ENCODE peak calls at places on chromosomes 6 and 20, in four cellular contexts. H is GM12878, R is HepG2, F is K562. O is an unnamed sample.

GRCh38 chr6:166529571-166529970 is 56.9 kb downstream of the RAMACL start:
- DNase-seq in F (no peak), H (no peak), R (no peak), O (no peak)

GRCh38 chr6:113449051-113449450 is 408.1 kb upstream of the MARCKS start:
- DNase-seq in H (no peak), R (no peak), F (no peak), O (no peak)

GRCh38 chr6:89411269-89412070 is 603 bp downstream of the RRAGD start:
- DNase-seq in H (no peak), F (peak; percentile 23), R (no peak), O (peak; percentile 50)

GRCh38 chr6:32105433-32105832 is 3.7 kb downstream of the TNXB start:
- DNase-seq in H (no peak), F (no peak), R (no peak), O (no peak)

GRCh38 chr6:6712258-6712978 is 123.9 kb downstream of the LY86 start:
- DNase-seq in H (no peak), F (peak; percentile 68), R (peak; percentile 83), O (no peak)

GRCh38 chr20:58690351-58690750 is 2.2 kb upstream of the NPEPL1 start:
- DNase-seq in R (no peak), F (no peak), H (no peak), O (no peak)

GRCh38 chr6:133436652-133437051 is 195.5 kb downstream of the EYA4 start:
- DNase-seq in F (no peak), H (no peak), R (no peak), O (no peak)

GRCh38 chr6:84667252-84668213 is 96.9 kb downstream of the TBX18 start:
- DNase-seq in R (no peak), F (no peak), H (no peak), O (no peak)

GRCh38 chr6:39143238-39143930 is 28.4 kb upstream of the SAYSD1 start:
- DNase-seq in H (no peak), R (no peak), F (no peak), O (no peak)

GRCh38 chr6:41079080-41079479 is 6.3 kb downstream of the NFYA start:
- DNase-seq in H (no peak), F (no peak), R (no peak), O (no peak)

GRCh38 chr6:65199121-65199520 is 507.9 kb downstream of the EYS start:
- DNase-seq in R (no peak), F (no peak), H (no peak), O (no peak)

GRCh38 chr6:43837501-43837900 is 67.5 kb downstream of the VEGFA start:
- DNase-seq in H (no peak), F (no peak), R (no peak), O (no peak)

GRCh38 chr6:13303668-13304017 is 24.7 kb downstream of the TBC1D7 start:
- DNase-seq in R (no peak), H (peak; percentile 76), F (no peak), O (no peak)

GRCh38 chr6:142845624-142846458 is 99.1 kb downstream of the HIVEP2 start:
- DNase-seq in H (no peak), R (peak; percentile 99), F (no peak), O (peak; percentile 74)

DNA sequence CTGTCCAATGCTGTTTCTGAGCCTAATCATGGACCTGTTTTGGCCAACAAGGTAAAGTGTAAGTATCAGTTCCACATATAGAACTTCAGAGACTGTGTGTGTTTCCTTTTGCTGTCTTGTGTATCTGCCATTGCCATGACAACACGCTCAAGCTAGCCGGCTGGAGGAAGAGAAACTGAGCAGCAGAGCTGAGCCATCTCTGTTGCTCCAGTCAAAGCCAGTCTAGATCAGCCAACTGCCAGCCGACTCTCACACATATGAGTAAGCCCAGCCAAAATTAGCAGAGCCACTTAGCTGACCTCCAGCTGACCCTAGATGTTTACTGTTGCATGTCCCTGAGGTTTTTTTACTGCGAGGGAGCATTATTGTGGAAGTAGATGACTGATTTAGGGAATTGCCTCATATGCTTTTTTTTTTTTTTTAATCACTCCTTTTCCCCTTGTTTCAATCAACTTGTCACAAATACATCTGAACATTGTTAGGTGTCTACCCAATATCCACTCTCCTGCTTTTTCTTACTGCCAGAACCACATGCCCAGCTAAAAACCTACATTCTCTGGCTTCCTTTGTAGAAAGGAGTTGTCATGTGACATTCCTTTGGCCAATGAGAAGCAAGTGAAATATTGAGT is 304.2 kb upstream of the SUPT3H start:
- DNase-seq in F (no peak), H (peak; percentile 95), R (no peak), O (no peak)
- TF ChIP-seq FOXK2 in F (no peak), H (peak; percentile 82), R (no peak), O (no peak)

DNA sequence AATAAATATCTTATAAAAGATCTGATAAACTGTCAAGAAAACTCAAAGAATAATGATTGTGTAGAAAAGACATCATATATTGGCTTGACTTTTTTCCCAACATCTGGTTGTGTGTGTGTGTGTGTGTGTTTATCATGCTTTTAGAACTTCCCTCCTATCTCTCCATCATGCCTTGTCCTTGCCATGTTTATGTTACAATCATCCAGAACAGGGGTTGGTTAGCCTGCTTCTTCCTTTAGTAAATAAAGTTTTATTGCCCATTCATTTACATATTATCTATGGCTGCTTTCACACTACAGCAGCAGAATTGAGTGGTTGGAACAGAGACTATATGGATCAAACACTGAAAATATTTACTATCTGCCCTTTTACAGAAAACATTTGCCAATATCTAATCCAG is 52.8 kb upstream of the RIPOR2 start:
- DNase-seq in H (no peak), F (no peak), R (no peak), O (no peak)
- TF ChIP-seq FOXK2 in H (no peak), F (no peak), R (no peak), O (no peak)

DNA sequence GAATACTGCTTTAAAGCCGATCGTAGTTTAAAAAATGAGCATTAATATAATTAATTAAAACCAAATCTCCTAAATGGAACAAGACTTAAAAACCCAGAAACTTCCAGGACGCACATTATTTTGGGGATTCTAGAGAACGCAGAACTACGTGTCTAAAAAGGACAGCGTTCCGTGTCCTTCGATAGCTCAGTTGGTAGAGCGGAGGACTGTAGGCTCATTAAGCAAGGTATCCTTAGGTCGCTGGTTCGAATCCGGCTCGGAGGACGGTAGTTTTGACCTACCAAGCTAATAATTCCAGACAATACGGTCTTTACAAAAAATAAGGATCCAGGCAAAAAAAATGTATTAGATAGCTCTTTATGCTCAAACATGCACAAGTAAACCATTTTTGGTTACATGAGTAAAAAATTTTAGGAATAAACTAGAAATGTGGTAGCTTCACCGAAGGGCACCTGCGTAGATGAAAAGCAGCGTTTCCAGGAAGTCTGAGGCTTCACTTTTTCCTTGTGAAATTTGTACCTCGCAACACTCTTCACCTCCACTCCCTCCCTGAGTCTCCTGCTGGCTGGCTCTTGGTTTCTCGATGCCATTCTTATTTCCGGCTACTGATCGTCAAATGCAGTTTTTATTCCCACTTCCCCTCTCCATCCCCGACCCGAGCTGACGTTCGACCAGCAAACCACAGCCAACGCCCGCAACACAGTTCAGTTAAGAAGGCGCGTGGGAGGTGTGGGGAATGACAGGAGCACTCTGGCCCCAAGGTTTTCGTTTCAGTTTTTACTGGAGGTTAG is 19.6 kb upstream of the ABT1 start:
- DNase-seq in F (peak; percentile 61), H (no peak), R (peak; percentile 75), O (no peak)
- TF ChIP-seq FOXK2 in F (peak; percentile 75), H (no peak), R (no peak), O (no peak)

GRCh38 chr6:105519954-105520353 is 117.1 kb upstream of the PREP start:
- DNase-seq in F (no peak), R (no peak), H (no peak), O (no peak)

GRCh38 chr6:105526198-105526872 is 123.5 kb upstream of the PREP start:
- DNase-seq in F (no peak), R (no peak), H (no peak), O (no peak)

GRCh38 chr6:105522626-105523322 is 119.9 kb upstream of the PREP start:
- DNase-seq in H (no peak), R (no peak), F (peak; percentile 26), O (no peak)
- TF ChIP-seq FOXK2 in H (no peak), R (no peak), F (peak; percentile 68), O (no peak)

GRCh38 chr20:35166242-35166830 is 5.5 kb upstream of the PROCR start:
- DNase-seq in H (no peak), F (no peak), R (no peak), O (no peak)
- TF ChIP-seq FOXK2 in H (no peak), F (no peak), R (no peak), O (no peak)

O was measured in HEK293T.